ENCODE peak calls at places on chromosomes 16 and 17, in seven cellular contexts. R is stromal cell of bone marrow; A is stimulated activated CD8-positive, alpha-beta memory T cell treated with anti-CD3 and anti-CD28 coated beads, Interleukin-15, amount 100 ng/mL, for 24 hours; W is mammary epithelial cell; B is germinal center; Q is stimulated activated naive CD4-positive, alpha-beta T cell; X is iPS-NIHi11. I is an unnamed sample.
A peak's percentile ranks its signal among the peaks of the same experiment; 100 is the strongest.

GRCh38 chr16:50183316-50183715 is 30.2 kb downstream of the TENT4B start:
- DNase-seq in B (no peak), W (no peak), A (no peak), X (no peak), Q (no peak), R (no peak), I (peak; percentile 77)

GRCh38 chr17:59329558-59330313 is 1.7 kb upstream of the YPEL2 start:
- DNase-seq in X (peak; percentile 68), Q (peak; percentile 43), A (no peak), W (peak; percentile 44), B (peak; percentile 65), R (peak; percentile 66), I (peak; percentile 96)

GRCh38 chr16:57637424-57637823 is 9.0 kb downstream of the ADGRG1 start:
- DNase-seq in B (no peak), X (no peak), A (no peak), R (no peak), W (no peak), Q (no peak), I (peak; percentile 75)

GRCh38 chr17:9211133-9211765 is 189.9 kb downstream of the NTN1 start:
- DNase-seq in B (no peak), Q (no peak), R (no peak), W (no peak), X (no peak), A (no peak), I (no peak)

GRCh38 chr16:2856061-2856670 is 1.8 kb downstream of the PRSS22 start:
- DNase-seq in A (no peak), X (peak; percentile 84), W (peak; percentile 25), B (no peak), R (no peak), Q (no peak), I (no peak)

GRCh38 chr16:82241469-82242052 is 71.5 kb upstream of the MPHOSPH6 start:
- DNase-seq in B (no peak), R (no peak), X (peak; percentile 41), A (no peak), Q (no peak), W (no peak), I (no peak)

GRCh38 chr16:72481419-72481818 is 309.5 kb upstream of the PMFBP1 start:
- DNase-seq in Q (no peak), B (no peak), W (no peak), R (no peak), A (no peak), X (no peak), I (peak; percentile 73)

GRCh38 chr16:80803341-80804060 is 897 bp downstream of the CDYL2 start:
- DNase-seq in X (peak; percentile 80), A (no peak), Q (no peak), R (no peak), B (peak; percentile 76), W (no peak), I (peak; percentile 36)

GRCh38 chr16:57123969-57124674 is 31.7 kb downstream of the CPNE2 start:
- DNase-seq in X (no peak), Q (peak; percentile 11), B (no peak), W (no peak), A (no peak), R (no peak), I (no peak)

GRCh38 chr17:81095608-81095888 is 60.6 kb downstream of the BAIAP2 start:
- DNase-seq in X (no peak), R (no peak), B (no peak), W (no peak), A (no peak), Q (no peak), I (no peak)

GRCh38 chr17:74190154-74190553 is 13.3 kb upstream of the RPL38 start:
- DNase-seq in Q (no peak), B (peak; percentile 76), W (peak; percentile 43), X (peak; percentile 76), R (no peak), A (no peak), I (peak; percentile 61)

GRCh38 chr16:70257391-70257790 is 5.7 kb upstream of the EXOSC6 start:
- DNase-seq in W (no peak), B (no peak), A (no peak), R (no peak), Q (no peak), X (no peak), I (no peak)

GRCh38 chr17:27446569-27447301 is 9.5 kb upstream of the KSR1 start:
- DNase-seq in W (peak; percentile 80), A (no peak), R (peak; percentile 94), B (no peak), X (no peak), Q (no peak), I (peak; percentile 97)

GRCh38 chr16:71273384-71273783 is 15.8 kb downstream of the CMTR2 start:
- DNase-seq in W (no peak), Q (no peak), A (no peak), R (no peak), B (no peak), X (no peak), I (no peak)

GRCh38 chr16:3362931-3363330 is 7.2 kb downstream of the OR2C1 start:
- DNase-seq in B (no peak), Q (no peak), X (no peak), A (no peak), R (no peak), W (no peak), I (no peak)